ENCODE peak calls at places on chromosome X, in seven cellular contexts. One of them, this sample, is unnamed.

GRCh38 chrX:67718926-67719325 is 175.1 kb downstream of the AR start:
- DNase-seq in fibroblast of lung: no peak
- DNase-seq in hepatocyte: no peak
- DNase-seq in MM.1S: no peak
- DNase-seq in HCT116: no peak
- DNase-seq in astrocyte: no peak
- DNase-seq in SK-N-SH: no peak
- DNase-seq in this sample: no peak

GRCh38 chrX:154300815-154301214 is 5.2 kb downstream of the TKTL1 start:
- DNase-seq in MM.1S: no peak
- DNase-seq in HCT116: no peak
- DNase-seq in fibroblast of lung: no peak
- DNase-seq in astrocyte: no peak
- DNase-seq in SK-N-SH: no peak
- DNase-seq in hepatocyte: no peak
- DNase-seq in this sample: no peak

GRCh38 chrX:104211187-104211586 is 43.5 kb downstream of the ESX1 start:
- DNase-seq in HCT116: no peak
- DNase-seq in SK-N-SH: no peak
- DNase-seq in MM.1S: no peak
- DNase-seq in fibroblast of lung: no peak
- DNase-seq in astrocyte: no peak
- DNase-seq in hepatocyte: no peak
- DNase-seq in this sample: no peak

GRCh38 chrX:115531818-115532403 is 29.1 kb upstream of the PLS3 start:
- DNase-seq in hepatocyte: no peak
- DNase-seq in astrocyte: peak; percentile 23
- DNase-seq in SK-N-SH: no peak
- DNase-seq in fibroblast of lung: peak; percentile 58
- DNase-seq in HCT116: no peak
- DNase-seq in MM.1S: no peak
- DNase-seq in this sample: no peak

GRCh38 chrX:46573331-46573895 is at the start of gene CHST7:
- DNase-seq in SK-N-SH: peak; percentile 81
- DNase-seq in MM.1S: peak; percentile 72
- DNase-seq in astrocyte: peak; percentile 55
- DNase-seq in HCT116: peak; percentile 46
- DNase-seq in fibroblast of lung: peak; percentile 67
- DNase-seq in hepatocyte: peak; percentile 68
- DNase-seq in this sample: peak; percentile 76

GRCh38 chrX:38796926-38797325 is 4.3 kb upstream of the MID1IP1 start:
- DNase-seq in fibroblast of lung: peak; percentile 48
- DNase-seq in SK-N-SH: no peak
- DNase-seq in HCT116: no peak
- DNase-seq in MM.1S: no peak
- DNase-seq in astrocyte: peak; percentile 63
- DNase-seq in hepatocyte: no peak
- DNase-seq in this sample: no peak

GRCh38 chrX:107197306-107197705 is 8.9 kb downstream of the NUP62CL start:
- DNase-seq in MM.1S: no peak
- DNase-seq in fibroblast of lung: no peak
- DNase-seq in SK-N-SH: no peak
- DNase-seq in astrocyte: no peak
- DNase-seq in hepatocyte: no peak
- DNase-seq in HCT116: no peak
- DNase-seq in this sample: no peak

GRCh38 chrX:4091046-4091760 is 377.8 kb upstream of the PRKX start:
- DNase-seq in fibroblast of lung: no peak
- DNase-seq in MM.1S: no peak
- DNase-seq in hepatocyte: no peak
- DNase-seq in SK-N-SH: no peak
- DNase-seq in HCT116: no peak
- DNase-seq in astrocyte: no peak
- DNase-seq in this sample: no peak

GRCh38 chrX:3939967-3940610 is 226.6 kb upstream of the PRKX start:
- DNase-seq in fibroblast of lung: peak; percentile 4
- DNase-seq in SK-N-SH: peak; percentile 38
- DNase-seq in HCT116: peak; percentile 15
- DNase-seq in astrocyte: no peak
- DNase-seq in hepatocyte: peak; percentile 42
- DNase-seq in MM.1S: peak; percentile 14
- DNase-seq in this sample: peak; percentile 51

GRCh38 chrX:12137982-12138365 is 299 bp upstream of the FRMPD4 start:
- DNase-seq in hepatocyte: no peak
- DNase-seq in SK-N-SH: no peak
- DNase-seq in astrocyte: no peak
- DNase-seq in fibroblast of lung: no peak
- DNase-seq in HCT116: no peak
- DNase-seq in MM.1S: no peak
- DNase-seq in this sample: peak; percentile 45

GRCh38 chrX:7574325-7574724 is 268.6 kb upstream of the VCX start:
- DNase-seq in MM.1S: peak; percentile 24
- DNase-seq in HCT116: no peak
- DNase-seq in hepatocyte: peak; percentile 58
- DNase-seq in SK-N-SH: no peak
- DNase-seq in fibroblast of lung: no peak
- DNase-seq in astrocyte: no peak
- DNase-seq in this sample: peak; percentile 52

GRCh38 chrX:53445977-53446376 is 11.8 kb upstream of the HSD17B10 start:
- DNase-seq in MM.1S: peak; percentile 46
- DNase-seq in fibroblast of lung: peak; percentile 40
- DNase-seq in hepatocyte: peak; percentile 51
- DNase-seq in SK-N-SH: peak; percentile 40
- DNase-seq in HCT116: no peak
- DNase-seq in astrocyte: no peak
- DNase-seq in this sample: peak; percentile 76

GRCh38 chrX:9789555-9789954 is 3.3 kb downstream of the SHROOM2 start:
- DNase-seq in MM.1S: no peak
- DNase-seq in SK-N-SH: no peak
- DNase-seq in HCT116: no peak
- DNase-seq in hepatocyte: no peak
- DNase-seq in fibroblast of lung: no peak
- DNase-seq in astrocyte: no peak
- DNase-seq in this sample: peak; percentile 78

GRCh38 chrX:9785252-9785943 is 831 bp upstream of the SHROOM2 start:
- DNase-seq in HCT116: no peak
- DNase-seq in MM.1S: no peak
- DNase-seq in astrocyte: no peak
- DNase-seq in hepatocyte: peak; percentile 25
- DNase-seq in SK-N-SH: peak; percentile 36
- DNase-seq in fibroblast of lung: no peak
- DNase-seq in this sample: peak; percentile 19

GRCh38 chrX:9786839-9787635 is 808 bp downstream of the SHROOM2 start:
- DNase-seq in hepatocyte: peak; percentile 56
- DNase-seq in HCT116: no peak
- DNase-seq in fibroblast of lung: peak; percentile 18
- DNase-seq in SK-N-SH: peak; percentile 51
- DNase-seq in MM.1S: no peak
- DNase-seq in astrocyte: no peak
- DNase-seq in this sample: peak; percentile 37

GRCh38 chrX:9788908-9789307 is 2.7 kb downstream of the SHROOM2 start:
- DNase-seq in astrocyte: no peak
- DNase-seq in SK-N-SH: no peak
- DNase-seq in MM.1S: no peak
- DNase-seq in hepatocyte: peak; percentile 51
- DNase-seq in fibroblast of lung: peak; percentile 26
- DNase-seq in HCT116: no peak
- DNase-seq in this sample: peak; percentile 18

GRCh38 chrX:9785944-9786741 is at the start of gene SHROOM2:
- DNase-seq in SK-N-SH: peak; percentile 72
- DNase-seq in HCT116: no peak
- DNase-seq in MM.1S: no peak
- DNase-seq in astrocyte: no peak
- DNase-seq in hepatocyte: peak; percentile 41
- DNase-seq in fibroblast of lung: no peak
- DNase-seq in this sample: peak; percentile 52
- H3K4me3 ChIP-seq in SK-N-SH: peak within 1 kb of the TSS; percentile 39
- H3K4me3 ChIP-seq in HCT116: peak within 1 kb of the TSS; percentile 60
- H3K4me3 ChIP-seq in MM.1S: no peak within 1 kb of the TSS
- H3K4me3 ChIP-seq in astrocyte: peak within 1 kb of the TSS; percentile 17
- H3K4me3 ChIP-seq in hepatocyte: peak within 1 kb of the TSS; percentile 27
- H3K4me3 ChIP-seq in fibroblast of lung: no peak within 1 kb of the TSS
- H3K4me3 ChIP-seq in this sample: peak within 1 kb of the TSS; percentile 72

DNA sequence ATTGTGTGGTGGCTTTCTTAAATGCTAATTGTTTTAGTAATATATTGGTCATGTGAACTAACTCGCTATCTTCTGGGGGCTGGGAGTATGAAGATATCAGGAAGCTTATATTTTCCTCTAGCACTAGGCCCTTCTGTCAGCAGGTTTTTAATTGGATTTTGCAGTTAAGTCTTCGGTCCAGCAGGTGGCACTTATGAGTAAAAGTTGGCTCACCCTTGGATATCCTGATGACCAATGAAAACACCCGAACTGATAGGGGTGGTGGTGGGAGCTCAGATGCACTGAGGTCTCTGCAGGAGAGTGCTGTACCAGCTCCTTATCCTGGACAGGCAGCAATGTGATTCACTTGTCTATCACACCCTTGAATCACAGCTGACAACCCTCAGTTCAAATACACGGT is 1365.8 kb upstream of the DIAPH2 start:
- DNase-seq in HCT116: no peak
- DNase-seq in astrocyte: no peak
- DNase-seq in fibroblast of lung: no peak
- DNase-seq in hepatocyte: peak; percentile 11
- DNase-seq in MM.1S: peak; percentile 28
- DNase-seq in SK-N-SH: peak; percentile 31
- DNase-seq in this sample: peak; percentile 62
- TF ChIP-seq CTCF in HCT116: no peak
- TF ChIP-seq CTCF in astrocyte: no peak
- TF ChIP-seq CTCF in fibroblast of lung: no peak
- TF ChIP-seq CTCF in hepatocyte: peak; percentile 15
- TF ChIP-seq CTCF in MM.1S: peak; percentile 47
- TF ChIP-seq CTCF in SK-N-SH: peak; percentile 63
- TF ChIP-seq CTCF in this sample: peak; percentile 46

DNA sequence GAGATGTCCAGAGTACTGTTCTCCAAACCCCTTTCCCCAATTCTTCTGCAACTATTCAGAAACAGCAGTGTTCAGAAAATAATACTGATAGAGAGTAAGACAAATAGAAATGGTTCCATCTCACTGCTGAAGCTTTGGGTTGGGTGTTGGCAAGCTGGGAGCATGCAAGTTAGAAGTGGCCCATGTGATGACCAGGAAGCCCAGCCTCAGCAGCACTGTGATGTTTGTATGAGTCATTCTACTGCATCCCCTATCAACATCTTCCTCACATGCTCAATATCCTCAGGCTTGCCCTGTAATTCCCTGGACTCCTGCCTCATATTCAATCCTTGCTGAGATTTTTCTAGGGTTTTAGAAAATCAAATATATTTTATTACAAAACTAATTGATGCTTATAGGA is 96.5 kb downstream of the CHRDL1 start:
- DNase-seq in astrocyte: peak; percentile 10
- DNase-seq in SK-N-SH: no peak
- DNase-seq in MM.1S: no peak
- DNase-seq in fibroblast of lung: no peak
- DNase-seq in HCT116: no peak
- DNase-seq in hepatocyte: no peak
- DNase-seq in this sample: no peak
- H3K4me2 ChIP-seq in astrocyte: no peak overlapping the region
- H3K4me2 ChIP-seq in SK-N-SH: no peak overlapping the region
- H3K4me2 ChIP-seq in MM.1S: no peak overlapping the region
- H3K4me2 ChIP-seq in fibroblast of lung: no peak overlapping the region
- H3K4me2 ChIP-seq in HCT116: no peak overlapping the region
- H3K4me2 ChIP-seq in hepatocyte: no peak overlapping the region
- H3K4me2 ChIP-seq in this sample: no peak overlapping the region

GRCh38 chrX:153030801-153031200 is 25.5 kb upstream of the PNMA3 start:
- DNase-seq in fibroblast of lung: no peak
- DNase-seq in SK-N-SH: no peak
- DNase-seq in HCT116: no peak
- DNase-seq in hepatocyte: no peak
- DNase-seq in astrocyte: no peak
- DNase-seq in MM.1S: no peak
- DNase-seq in this sample: no peak

GRCh38 chrX:153029875-153030274 is 26.4 kb upstream of the PNMA3 start:
- DNase-seq in HCT116: no peak
- DNase-seq in astrocyte: no peak
- DNase-seq in MM.1S: no peak
- DNase-seq in hepatocyte: no peak
- DNase-seq in SK-N-SH: no peak
- DNase-seq in fibroblast of lung: no peak
- DNase-seq in this sample: no peak

GRCh38 chrX:153029162-153029561 is 27.1 kb upstream of the PNMA3 start:
- DNase-seq in SK-N-SH: no peak
- DNase-seq in fibroblast of lung: no peak
- DNase-seq in hepatocyte: no peak
- DNase-seq in MM.1S: no peak
- DNase-seq in HCT116: no peak
- DNase-seq in astrocyte: no peak
- DNase-seq in this sample: no peak

GRCh38 chrX:153032397-153033118 is 23.7 kb upstream of the PNMA3 start:
- DNase-seq in HCT116: peak; percentile 21
- DNase-seq in MM.1S: peak; percentile 47
- DNase-seq in SK-N-SH: peak; percentile 89
- DNase-seq in fibroblast of lung: peak; percentile 33
- DNase-seq in hepatocyte: peak; percentile 71
- DNase-seq in astrocyte: no peak
- DNase-seq in this sample: peak; percentile 64
- H3K4me3 ChIP-seq in HCT116: peak overlapping the region; percentile 26
- H3K4me3 ChIP-seq in MM.1S: peak overlapping the region; percentile 33
- H3K4me3 ChIP-seq in SK-N-SH: no peak overlapping the region
- H3K4me3 ChIP-seq in fibroblast of lung: no peak overlapping the region
- H3K4me3 ChIP-seq in hepatocyte: no peak overlapping the region
- H3K4me3 ChIP-seq in astrocyte: peak overlapping the region; percentile 10
- H3K4me3 ChIP-seq in this sample: peak overlapping the region; percentile 49

DNA sequence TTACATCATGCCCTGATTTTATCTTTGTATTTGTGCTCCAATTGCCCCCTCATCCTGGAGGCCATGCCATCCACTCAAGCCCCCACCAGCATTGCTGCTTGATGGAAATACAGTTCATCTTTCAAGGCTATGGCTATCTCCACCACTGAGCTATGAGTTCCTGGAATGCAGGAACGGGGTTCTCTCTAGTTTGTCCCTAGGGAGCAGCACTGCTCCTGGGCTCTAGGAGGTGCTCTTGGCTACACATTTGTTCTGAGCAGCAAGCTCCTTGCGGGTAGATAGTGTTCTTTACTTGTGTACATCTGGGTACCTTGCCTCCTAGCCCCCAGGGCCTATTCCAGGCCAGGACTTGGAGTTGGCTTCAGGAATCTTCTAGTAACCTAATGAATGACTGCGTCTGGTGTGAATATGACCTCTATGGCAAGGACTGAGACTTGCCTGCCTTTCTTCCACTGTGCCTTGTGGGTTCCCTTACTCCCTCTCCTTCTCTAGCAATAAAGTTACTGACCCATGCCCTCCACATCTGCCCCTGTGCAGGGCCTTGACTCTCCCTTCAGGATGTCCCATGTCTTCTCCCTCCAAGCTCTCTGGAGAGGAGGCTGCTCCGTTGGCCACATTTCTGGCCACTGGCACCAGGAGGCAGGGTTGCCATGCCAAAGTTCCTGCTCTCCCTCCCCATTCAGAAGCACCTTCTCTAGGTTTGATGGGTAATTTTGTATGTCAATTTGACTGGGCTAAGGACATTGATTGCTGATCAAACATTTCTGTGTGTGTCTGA is 7.6 kb downstream of the CITED1 start:
- DNase-seq in hepatocyte: no peak
- DNase-seq in astrocyte: no peak
- DNase-seq in fibroblast of lung: no peak
- DNase-seq in SK-N-SH: peak; percentile 40
- DNase-seq in HCT116: no peak
- DNase-seq in MM.1S: peak; percentile 17
- DNase-seq in this sample: peak; percentile 71
- TF ChIP-seq CTCF in hepatocyte: no peak
- TF ChIP-seq CTCF in astrocyte: no peak
- TF ChIP-seq CTCF in fibroblast of lung: peak; percentile 28
- TF ChIP-seq CTCF in SK-N-SH: peak; percentile 40
- TF ChIP-seq CTCF in HCT116: peak; percentile 56
- TF ChIP-seq CTCF in MM.1S: peak; percentile 35
- TF ChIP-seq CTCF in this sample: peak; percentile 52

GRCh38 chrX:2689773-2690666 is 1.1 kb upstream of the CD99 start:
- DNase-seq in fibroblast of lung: no peak
- DNase-seq in MM.1S: no peak
- DNase-seq in astrocyte: no peak
- DNase-seq in HCT116: no peak
- DNase-seq in SK-N-SH: peak; percentile 39
- DNase-seq in hepatocyte: peak; percentile 87
- DNase-seq in this sample: peak; percentile 58
- H3K4me2 ChIP-seq in fibroblast of lung: no peak overlapping the region
- H3K4me2 ChIP-seq in MM.1S: no peak overlapping the region
- H3K4me2 ChIP-seq in astrocyte: peak overlapping the region; percentile 99
- H3K4me2 ChIP-seq in HCT116: peak overlapping the region; percentile 89
- H3K4me2 ChIP-seq in SK-N-SH: no peak overlapping the region
- H3K4me2 ChIP-seq in hepatocyte: peak overlapping the region; percentile 81
- H3K4me2 ChIP-seq in this sample: peak overlapping the region; percentile 99